ENCODE peak calls at places on chromosome 20, in ten cellular contexts. G is neural crest cell, J is lung, V is heart left ventricle, Y is fibroblast of lung, B is astrocyte, K is HL-60, Z is RWPE1, T is mammary epithelial cell, R is pancreas. A is an unnamed sample.
A peak's percentile ranks its signal among the peaks of the same experiment; 100 is the strongest.

GRCh38 chr20:61317966-61318520 is 66.0 kb downstream of the CDH4 start:
- DNase-seq in G (no peak), J (no peak), V (no peak), Y (no peak), B (no peak), K (no peak), Z (no peak), T (no peak), R (no peak), A (no peak)

GRCh38 chr20:39857188-39857587 is 831.8 kb downstream of the MAFB start:
- DNase-seq in G (no peak), J (no peak), V (no peak), Y (no peak), B (no peak), K (no peak), Z (no peak), T (no peak), R (no peak), A (no peak)

GRCh38 chr20:54090230-54091119 is 20.1 kb upstream of the BCAS1 start:
- DNase-seq in G (no peak), J (no peak), V (no peak), Y (no peak), B (no peak), K (no peak), Z (no peak), T (no peak), R (no peak), A (no peak)

GRCh38 chr20:58700121-58700780 is 7.7 kb downstream of the NPEPL1 start:
- DNase-seq in G (no peak), J (no peak), V (no peak), Y (no peak), B (no peak), K (no peak), Z (no peak), T (no peak), R (no peak), A (no peak)

GRCh38 chr20:43911066-43911465 is 3.6 kb upstream of the TOX2 start:
- DNase-seq in G (no peak), J (peak; percentile 28), V (no peak), Y (peak; percentile 80), B (peak; percentile 74), K (no peak), Z (peak; percentile 67), T (peak; percentile 76), R (no peak), A (no peak)

GRCh38 chr20:6473197-6473596 is 294.3 kb upstream of the BMP2 start:
- DNase-seq in G (no peak), J (no peak), V (no peak), Y (peak; percentile 20), B (peak; percentile 12), K (no peak), Z (peak; percentile 40), T (peak; percentile 88), R (no peak), A (no peak)

GRCh38 chr20:39623584-39624234 is 661.6 kb downstream of the DHX35 start:
- DNase-seq in G (no peak), J (no peak), V (no peak), Y (peak; percentile 45), B (peak; percentile 29), K (no peak), Z (peak; percentile 20), T (peak; percentile 30), R (no peak), A (no peak)

GRCh38 chr20:38804682-38805501 is 605 bp upstream of the PPP1R16B start:
- DNase-seq in G (no peak), J (no peak), V (peak; percentile 70), Y (no peak), B (no peak), K (peak; percentile 62), Z (no peak), T (no peak), R (no peak), A (no peak)

GRCh38 chr20:8156603-8157079 is 24.6 kb downstream of the PLCB1 start:
- DNase-seq in G (no peak), J (no peak), V (no peak), Y (peak; percentile 67), B (peak; percentile 62), K (no peak), Z (no peak), T (no peak), R (no peak), A (no peak)

GRCh38 chr20:40438161-40438835 is 250.7 kb downstream of the MAFB start:
- DNase-seq in G (no peak), J (no peak), V (no peak), Y (no peak), B (no peak), K (no peak), Z (no peak), T (no peak), R (no peak), A (no peak)

GRCh38 chr20:39146394-39146793 is 184.2 kb downstream of the DHX35 start:
- DNase-seq in G (no peak), J (no peak), V (no peak), Y (no peak), B (no peak), K (no peak), Z (no peak), T (no peak), R (no peak), A (no peak)

GRCh38 chr20:50163570-50164317 is 10.2 kb upstream of the PEDS1 start:
- DNase-seq in G (no peak), J (no peak), V (peak; percentile 73), Y (peak; percentile 54), B (peak; percentile 35), K (peak; percentile 25), Z (no peak), T (peak; percentile 69), R (no peak), A (no peak)

GRCh38 chr20:21325296-21325695 is 22.2 kb downstream of the XRN2 start:
- DNase-seq in G (no peak), J (no peak), V (no peak), Y (peak; percentile 24), B (no peak), K (peak; percentile 25), Z (no peak), T (no peak), R (no peak), A (no peak)

GRCh38 chr20:45595235-45595634 is 16.2 kb upstream of the WFDC8 start:
- DNase-seq in G (no peak), J (no peak), V (no peak), Y (no peak), B (no peak), K (no peak), Z (no peak), T (no peak), R (no peak), A (no peak)

GRCh38 chr20:45593498-45593897 is 14.4 kb upstream of the WFDC8 start:
- DNase-seq in G (no peak), J (no peak), V (no peak), Y (no peak), B (no peak), K (no peak), Z (no peak), T (no peak), R (no peak), A (no peak)

GRCh38 chr20:45588800-45589199 is 9.7 kb upstream of the WFDC8 start:
- DNase-seq in G (no peak), J (no peak), V (no peak), Y (no peak), B (no peak), K (no peak), Z (peak; percentile 26), T (no peak), R (no peak), A (no peak)

GRCh38 chr20:45589725-45590124 is 10.6 kb upstream of the WFDC8 start:
- DNase-seq in G (no peak), J (no peak), V (no peak), Y (no peak), B (no peak), K (no peak), Z (no peak), T (no peak), R (no peak), A (no peak)

DNA sequence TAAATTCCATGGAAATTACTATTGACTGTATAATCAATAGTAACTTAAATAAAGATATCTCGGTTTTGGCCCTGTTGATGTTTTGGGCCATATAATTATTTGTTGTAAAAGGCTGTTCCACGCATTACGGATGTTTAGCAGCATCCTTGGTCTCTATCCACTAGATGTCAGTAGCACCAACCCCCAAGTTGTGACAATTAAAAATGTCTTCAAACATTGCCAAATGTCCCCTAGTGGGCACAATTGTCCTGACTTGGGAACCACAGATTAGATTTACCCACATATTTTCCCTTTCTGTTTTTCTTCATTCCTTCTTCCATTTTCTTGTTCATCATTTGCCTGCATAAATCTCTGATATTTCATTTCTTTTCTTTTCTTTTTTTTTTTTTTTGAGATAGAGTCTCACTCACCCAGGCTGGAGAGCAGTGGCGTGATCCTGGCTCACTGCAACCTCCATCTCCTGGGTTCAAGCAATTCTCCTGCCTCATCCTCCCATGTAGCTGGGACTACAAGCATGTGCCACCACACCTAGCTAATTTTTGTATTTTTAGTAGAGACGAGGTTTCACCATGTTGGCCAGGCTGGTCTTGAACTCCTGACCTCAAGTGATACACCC is 13.6 kb upstream of the WFDC8 start:
- DNase-seq in G (peak; percentile 14), J (no peak), V (no peak), Y (peak; percentile 19), B (peak; percentile 12), K (peak; percentile 63), Z (peak; percentile 50), T (peak; percentile 56), R (no peak), A (no peak)
- TF ChIP-seq CTCF in G (peak; percentile 77), J (peak; percentile 10), V (peak; percentile 28), Y (peak; percentile 44), B (peak; percentile 63), K (peak; percentile 70), Z (peak; percentile 90), T (peak; percentile 95), R (no peak), A (peak; percentile 61)

GRCh38 chr20:56843817-56844216 is 214.7 kb downstream of the TFAP2C start:
- DNase-seq in G (no peak), J (no peak), V (no peak), Y (no peak), B (no peak), K (no peak), Z (no peak), T (no peak), R (no peak), A (no peak)
- TF ChIP-seq CTCF in G (peak; percentile 35), J (no peak), V (no peak), Y (no peak), B (no peak), K (no peak), Z (no peak), T (peak; percentile 16), R (no peak), A (no peak)

GRCh38 chr20:60271597-60271996 is 313.4 kb downstream of the CDH26 start:
- DNase-seq in G (no peak), J (no peak), V (no peak), Y (no peak), B (no peak), K (no peak), Z (peak; percentile 38), T (no peak), R (no peak), A (no peak)
- TF ChIP-seq CTCF in G (peak; percentile 57), J (no peak), V (peak; percentile 11), Y (peak; percentile 48), B (peak; percentile 29), K (peak; percentile 3), Z (peak; percentile 32), T (peak; percentile 34), R (no peak), A (peak; percentile 38)

DNA sequence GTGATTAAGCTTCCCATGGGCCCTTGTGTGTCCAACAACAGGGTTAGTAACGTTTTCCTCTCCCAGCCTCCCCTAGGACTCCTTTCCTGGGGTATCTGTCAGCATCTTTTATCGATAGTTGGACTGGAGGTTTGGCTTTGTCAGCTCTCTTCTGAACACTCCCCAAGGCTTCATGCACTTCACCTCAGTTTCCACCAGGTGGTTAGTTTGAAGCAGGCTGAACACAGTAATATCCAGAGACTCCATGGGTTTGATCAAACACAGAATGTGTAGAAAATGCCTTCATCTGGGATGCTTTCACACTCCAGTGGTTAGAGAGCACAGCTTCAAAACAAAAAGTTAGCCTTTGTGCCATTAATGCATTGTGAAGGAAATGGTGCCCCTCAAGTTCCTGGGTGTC is 139.1 kb downstream of the SLC24A3 start:
- DNase-seq in G (no peak), J (no peak), V (no peak), Y (no peak), B (no peak), K (no peak), Z (no peak), T (no peak), R (no peak), A (no peak)
- TF ChIP-seq CTCF in G (no peak), J (no peak), V (no peak), Y (no peak), B (no peak), K (no peak), Z (no peak), T (no peak), R (no peak), A (no peak)

A was measured in CD14-positive monocyte.